ENCODE peak calls at places on chromosome 3, in six cellular contexts. I, E, V, M, X and H are unnamed samples.
A peak's percentile ranks its signal among the peaks of the same experiment; 100 is the strongest.

GRCh38 chr3:171160326-171160725 is 133.8 kb upstream of the SLC2A2 start:
- DNase-seq in I (no peak), E (no peak), V (no peak), M (no peak), X (no peak), H (no peak)

GRCh38 chr3:99128205-99128604 is 226.7 kb upstream of the DCBLD2 start:
- DNase-seq in I (no peak), E (no peak), V (no peak), M (no peak), X (no peak), H (no peak)

GRCh38 chr3:169662215-169663070 is 1.1 kb downstream of the MECOM start:
- DNase-seq in I (peak; percentile 80), E (peak; percentile 75), V (no peak), M (peak; percentile 71), X (peak; percentile 92), H (peak; percentile 61)

GRCh38 chr3:186166036-186166435 is 57.1 kb upstream of the ETV5 start:
- DNase-seq in I (no peak), E (no peak), V (no peak), M (no peak), X (no peak), H (no peak)

GRCh38 chr3:194740859-194741486 is 55.3 kb downstream of the FAM43A start:
- DNase-seq in I (no peak), E (no peak), V (no peak), M (no peak), X (peak; percentile 12), H (no peak)

GRCh38 chr3:111069974-111070751 is 1.5 kb upstream of the NECTIN3 start:
- DNase-seq in I (no peak), E (no peak), V (no peak), M (no peak), X (peak; percentile 12), H (no peak)

GRCh38 chr3:191141728-191142127 is 57.3 kb upstream of the OSTN start:
- DNase-seq in I (no peak), E (no peak), V (peak; percentile 47), M (no peak), X (no peak), H (no peak)

GRCh38 chr3:148289159-148289558 is 408.5 kb upstream of the AGTR1 start:
- DNase-seq in I (no peak), E (no peak), V (no peak), M (no peak), X (no peak), H (no peak)

GRCh38 chr3:129195731-129196256 is 12.1 kb upstream of the CNBP start:
- DNase-seq in I (peak; percentile 89), E (no peak), V (peak; percentile 73), M (peak; percentile 32), X (no peak), H (no peak)

GRCh38 chr3:50610992-50611463 is 546 bp downstream of the CISH start:
- DNase-seq in I (no peak), E (no peak), V (no peak), M (peak; percentile 19), X (no peak), H (no peak)

GRCh38 chr3:118587037-118587741 is 447.5 kb downstream of the IGSF11 start:
- DNase-seq in I (no peak), E (no peak), V (no peak), M (no peak), X (no peak), H (no peak)

GRCh38 chr3:196990654-196991053 is 22.0 kb upstream of the PIGZ start:
- DNase-seq in I (no peak), E (no peak), V (no peak), M (peak; percentile 1), X (no peak), H (no peak)

GRCh38 chr3:67863869-67864268 is 209.5 kb upstream of the SUCLG2 start:
- DNase-seq in I (no peak), E (no peak), V (no peak), M (no peak), X (no peak), H (no peak)

GRCh38 chr3:177050466-177051237 is 146.6 kb downstream of the TBL1XR1 start:
- DNase-seq in I (no peak), E (no peak), V (peak; percentile 30), M (no peak), X (no peak), H (no peak)
- TF ChIP-seq CTCF in I (no peak), E (peak; percentile 50), V (peak; percentile 69), M (peak; percentile 68), X (peak; percentile 27), H (peak; percentile 64)

GRCh38 chr3:139564290-139564861 is 24.8 kb upstream of the RBP1 start:
- DNase-seq in I (no peak), E (no peak), V (no peak), M (no peak), X (no peak), H (no peak)
- TF ChIP-seq CTCF in I (no peak), E (peak; percentile 42), V (peak; percentile 52), M (peak; percentile 34), X (no peak), H (no peak)

DNA sequence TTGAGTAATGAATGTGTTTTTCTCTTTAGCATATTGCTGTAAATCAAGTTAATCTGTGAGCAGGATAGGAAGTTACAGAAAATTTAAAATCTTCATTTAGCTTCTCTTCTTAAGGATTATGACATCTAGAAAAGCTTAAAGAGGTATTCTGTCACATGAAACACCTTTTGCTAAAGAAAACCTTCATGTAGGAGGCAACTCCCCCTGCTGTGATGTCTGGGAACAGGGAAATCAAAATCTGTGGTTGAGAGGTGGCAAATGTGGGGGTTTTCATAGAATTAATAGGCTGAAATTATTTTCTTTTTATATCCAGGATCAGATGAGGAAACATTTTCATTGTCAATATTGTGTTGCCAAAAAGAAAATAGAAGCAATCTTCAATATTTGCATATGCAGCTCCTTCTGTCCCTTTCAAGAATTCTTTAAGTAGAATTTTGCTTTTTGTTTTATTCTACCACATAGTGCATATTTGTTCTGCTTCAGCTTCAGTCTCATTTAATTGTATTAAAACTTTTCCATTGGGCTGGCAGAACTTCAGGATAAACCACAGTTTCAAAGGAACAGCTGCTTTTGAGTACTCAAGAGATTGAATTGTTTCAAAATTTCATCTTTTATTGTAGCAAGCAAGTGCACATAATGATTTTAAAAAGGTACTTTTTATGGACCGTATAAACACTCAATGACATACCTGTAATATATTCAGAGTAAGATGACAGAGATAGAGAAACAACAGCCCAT is 128.4 kb downstream of the RAP2B start:
- DNase-seq in I (no peak), E (no peak), V (no peak), M (no peak), X (no peak), H (no peak)
- TF ChIP-seq CTCF in I (no peak), E (peak; percentile 10), V (no peak), M (peak; percentile 40), X (no peak), H (peak; percentile 24)

GRCh38 chr3:54874816-54875556 is 52.9 kb downstream of the LRTM1 start:
- DNase-seq in I (no peak), E (no peak), V (no peak), M (no peak), X (no peak), H (no peak)

GRCh38 chr3:54870423-54870822 is 57.4 kb downstream of the LRTM1 start:
- DNase-seq in I (no peak), E (no peak), V (no peak), M (no peak), X (no peak), H (no peak)

GRCh38 chr3:54876694-54877093 is 51.2 kb downstream of the LRTM1 start:
- DNase-seq in I (no peak), E (no peak), V (no peak), M (no peak), X (no peak), H (no peak)

GRCh38 chr3:54871867-54872266 is 56.0 kb downstream of the LRTM1 start:
- DNase-seq in I (no peak), E (no peak), V (no peak), M (no peak), X (no peak), H (no peak)

DNA sequence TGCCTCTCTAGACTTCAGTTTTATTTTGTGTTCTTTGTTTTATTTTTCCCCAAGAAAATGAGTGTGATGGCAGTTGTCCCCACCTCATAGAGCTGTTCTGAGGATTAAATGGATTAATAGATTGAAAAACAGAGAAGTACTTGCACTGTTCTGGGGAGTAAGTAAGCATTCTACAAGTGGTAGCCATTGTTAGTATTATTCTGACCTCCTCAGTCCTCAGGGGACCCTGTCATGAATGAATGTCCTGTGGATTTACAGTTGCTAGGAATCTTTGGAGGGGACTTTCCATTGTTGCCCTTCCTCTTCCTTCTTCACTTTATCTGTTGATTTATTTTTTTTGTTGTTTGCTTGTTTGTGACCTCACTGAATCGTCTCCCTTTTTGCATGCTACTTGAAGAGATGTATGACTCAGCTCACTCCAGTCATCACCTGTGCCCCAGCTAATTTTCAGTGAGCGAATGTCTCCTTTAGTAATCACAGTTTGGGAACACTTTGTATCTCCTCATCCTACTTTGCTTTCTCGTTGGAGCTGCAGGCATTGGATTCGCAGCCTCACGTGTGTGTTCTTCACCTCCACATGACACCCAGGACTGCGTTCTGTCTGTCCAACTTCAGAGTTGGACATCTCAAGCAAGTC is 54.7 kb downstream of the LRTM1 start:
- DNase-seq in I (no peak), E (no peak), V (no peak), M (no peak), X (no peak), H (no peak)
- TF ChIP-seq CTCF in I (no peak), E (no peak), V (no peak), M (no peak), X (no peak), H (no peak)

DNA sequence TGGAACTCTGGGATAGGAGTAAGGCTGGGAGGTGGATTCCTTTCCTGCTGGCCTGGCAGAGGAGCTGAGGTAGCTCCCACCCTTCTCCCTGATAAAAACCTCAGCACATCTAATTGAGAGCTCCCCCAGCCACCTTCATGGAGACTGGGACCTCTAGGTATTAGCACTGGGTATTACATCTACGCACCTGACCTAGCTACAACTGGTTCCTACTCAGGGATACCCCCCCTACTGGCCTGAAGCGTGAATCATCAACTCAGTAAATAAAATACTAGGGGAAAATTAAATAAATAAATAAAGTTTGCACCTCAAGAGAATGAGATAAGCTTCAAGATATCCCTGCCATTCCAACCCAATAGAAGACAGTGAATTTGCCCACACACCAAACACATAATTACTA is 140.4 kb downstream of the NEK10 start:
- DNase-seq in I (no peak), E (no peak), V (no peak), M (no peak), X (no peak), H (no peak)
- TF ChIP-seq CTCF in I (no peak), E (peak; percentile 7), V (peak; percentile 24), M (no peak), X (no peak), H (no peak)

DNA sequence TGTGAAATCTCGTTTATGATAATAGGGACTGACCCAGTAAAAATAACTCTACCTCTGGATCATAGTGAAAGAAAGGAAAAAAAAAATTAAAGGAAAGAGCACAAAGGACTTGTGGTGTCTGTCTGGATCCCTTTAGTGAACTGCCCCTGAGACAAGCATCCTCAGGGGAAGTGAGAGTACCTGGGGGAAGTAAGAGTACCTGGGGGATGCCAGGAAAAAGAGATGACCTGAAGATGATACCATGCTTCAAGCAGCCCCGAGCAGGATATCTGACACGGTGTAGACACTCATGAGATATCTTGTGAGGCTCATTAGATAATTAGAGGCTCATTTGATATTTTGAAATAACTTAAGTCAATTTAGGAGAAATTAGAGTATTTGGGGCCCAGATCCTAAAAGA is 36.2 kb upstream of the PSMD6 start:
- DNase-seq in I (no peak), E (no peak), V (no peak), M (no peak), X (no peak), H (no peak)
- TF ChIP-seq CTCF in I (no peak), E (no peak), V (no peak), M (no peak), X (no peak), H (no peak)